ENCODE peak calls at places on chromosomes 4 and X, in nine cellular contexts. R is OCI-LY7, Z is astrocyte, E is GM12865, B is HCT116, O is AG10803, A is tibial nerve, I is fibroblast of the aortic adventitia, U is lower lobe of right lung. Q is an unnamed sample.
A peak's percentile ranks its signal among the peaks of the same experiment; 100 is the strongest.

GRCh38 chr4:167578906-167579305 is 344.6 kb upstream of the SPOCK3 start:
- DNase-seq in A (no peak), Z (no peak), O (no peak), I (no peak), U (no peak), R (peak; percentile 29), E (no peak), B (peak; percentile 13), Q (no peak)

GRCh38 chr4:142331646-142332045 is 514.5 kb downstream of the INPP4B start:
- DNase-seq in A (no peak), B (no peak), I (peak; percentile 57), Z (peak; percentile 72), R (no peak), O (peak; percentile 92), E (no peak), U (no peak), Q (no peak)

GRCh38 chr4:38889143-38889542 is 21.5 kb downstream of the FAM114A1 start:
- DNase-seq in A (no peak), E (peak; percentile 62), U (no peak), O (peak; percentile 82), R (no peak), Z (peak; percentile 93), B (peak; percentile 83), I (peak; percentile 84), Q (no peak)

GRCh38 chr4:13950491-13950890 is 323.0 kb upstream of the BOD1L1 start:
- DNase-seq in I (no peak), U (no peak), E (no peak), R (no peak), Z (no peak), A (no peak), O (no peak), B (no peak), Q (no peak)

GRCh38 chr4:188971125-188971524 is 831.9 kb downstream of the TRIML1 start:
- DNase-seq in I (no peak), B (peak; percentile 13), A (no peak), U (no peak), E (no peak), O (peak; percentile 14), R (peak; percentile 4), Z (peak; percentile 6), Q (no peak)

GRCh38 chr4:77481856-77482255 is 123.8 kb upstream of the CXCL13 start:
- DNase-seq in I (peak; percentile 19), A (no peak), O (peak; percentile 15), B (no peak), Z (peak; percentile 6), R (no peak), U (no peak), E (no peak), Q (no peak)

GRCh38 chr4:80711956-80712355 is 318.6 kb upstream of the BMP3 start:
- DNase-seq in B (no peak), R (no peak), U (no peak), A (no peak), I (no peak), Z (no peak), E (no peak), O (peak; percentile 26), Q (no peak)

GRCh38 chrX:111560801-111561200 is 49.4 kb downstream of the SERTM2 start:
- DNase-seq in I (no peak), E (no peak), A (no peak), Z (no peak), O (no peak), U (no peak), B (no peak), R (no peak), Q (no peak)

GRCh38 chr4:36824682-36825081 is 419.9 kb upstream of the NWD2 start:
- DNase-seq in E (peak; percentile 14), U (no peak), O (no peak), Z (no peak), I (no peak), R (peak; percentile 0), B (peak; percentile 24), A (no peak), Q (no peak)

GRCh38 chr4:167831853-167832252 is 260.5 kb upstream of the ANXA10 start:
- DNase-seq in I (peak; percentile 13), E (no peak), B (no peak), U (no peak), Z (no peak), O (no peak), A (no peak), R (no peak), Q (no peak)

GRCh38 chr4:143773998-143774898 is 73.8 kb upstream of the FREM3 start:
- DNase-seq in E (peak; percentile 78), A (no peak), O (peak; percentile 62), R (peak; percentile 68), Z (peak; percentile 24), I (peak; percentile 37), B (peak; percentile 58), U (peak; percentile 49), Q (peak; percentile 47)

GRCh38 chr4:158043971-158044618 is 128.7 kb downstream of the GASK1B start:
- DNase-seq in Z (no peak), B (no peak), I (no peak), R (no peak), E (no peak), O (no peak), U (no peak), A (no peak), Q (no peak)

GRCh38 chr4:80153800-80154546 is 43.3 kb upstream of the PRDM8 start:
- DNase-seq in B (no peak), R (no peak), A (no peak), E (no peak), Z (peak; percentile 28), O (peak; percentile 58), U (no peak), I (peak; percentile 68), Q (no peak)

GRCh38 chr4:1757836-1758235 is 35.3 kb upstream of the FGFR3 start:
- DNase-seq in A (no peak), O (no peak), E (no peak), B (no peak), R (no peak), U (no peak), Z (no peak), I (no peak), Q (no peak)

GRCh38 chr4:88350786-88351185 is 27.9 kb upstream of the HERC6 start:
- DNase-seq in I (no peak), E (no peak), R (no peak), A (no peak), Z (no peak), B (no peak), O (no peak), U (no peak), Q (no peak)

GRCh38 chrX:110983024-110983423 is 113.0 kb upstream of the PAK3 start:
- DNase-seq in U (no peak), I (no peak), R (no peak), B (no peak), A (no peak), Z (no peak), E (no peak), O (no peak), Q (no peak)

GRCh38 chrX:24148535-24149345 is 789 bp upstream of the ZFX start:
- DNase-seq in U (peak; percentile 49), O (peak; percentile 90), R (peak; percentile 43), B (no peak), A (no peak), E (no peak), I (peak; percentile 77), Z (peak; percentile 55), Q (no peak)

GRCh38 chr4:153222162-153222789 is 18.0 kb downstream of the TRIM2 start:
- DNase-seq in O (peak; percentile 81), E (peak; percentile 11), B (no peak), Z (peak; percentile 79), I (peak; percentile 84), R (no peak), U (no peak), A (peak; percentile 20), Q (no peak)

GRCh38 chr4:12679217-12679616 is 804.9 kb downstream of the RAB28 start:
- DNase-seq in R (peak; percentile 2), I (peak; percentile 3), U (no peak), Z (no peak), A (no peak), E (no peak), B (peak; percentile 2), O (no peak), Q (no peak)
- TF ChIP-seq CTCF in R (peak; percentile 65), I (peak; percentile 39), U (no peak), Z (peak; percentile 37), A (no peak), E (peak; percentile 32), B (peak; percentile 21), O (no peak), Q (peak; percentile 17)

GRCh38 chrX:135112096-135112729 is 8.1 kb downstream of the ETDB start:
- DNase-seq in E (peak; percentile 46), A (no peak), U (no peak), B (peak; percentile 32), Z (no peak), O (peak; percentile 17), R (peak; percentile 32), I (peak; percentile 46), Q (no peak)
- H3K4me3 ChIP-seq in E (no peak overlapping the region), A (no peak overlapping the region), U (no peak overlapping the region), B (no peak overlapping the region), Z (no peak overlapping the region), O (no peak overlapping the region), R (no peak overlapping the region), I (no peak overlapping the region), Q (no peak overlapping the region)

GRCh38 chr4:125316781-125317525 is 2.2 kb downstream of the FAT4 start:
- DNase-seq in O (peak; percentile 30), E (no peak), A (no peak), U (peak; percentile 55), B (no peak), Z (peak; percentile 18), R (no peak), I (peak; percentile 32), Q (no peak)
- TF ChIP-seq CTCF in O (no peak), E (no peak), A (no peak), U (peak; percentile 10), B (no peak), Z (peak; percentile 5), R (no peak), I (peak; percentile 3), Q (no peak)

DNA sequence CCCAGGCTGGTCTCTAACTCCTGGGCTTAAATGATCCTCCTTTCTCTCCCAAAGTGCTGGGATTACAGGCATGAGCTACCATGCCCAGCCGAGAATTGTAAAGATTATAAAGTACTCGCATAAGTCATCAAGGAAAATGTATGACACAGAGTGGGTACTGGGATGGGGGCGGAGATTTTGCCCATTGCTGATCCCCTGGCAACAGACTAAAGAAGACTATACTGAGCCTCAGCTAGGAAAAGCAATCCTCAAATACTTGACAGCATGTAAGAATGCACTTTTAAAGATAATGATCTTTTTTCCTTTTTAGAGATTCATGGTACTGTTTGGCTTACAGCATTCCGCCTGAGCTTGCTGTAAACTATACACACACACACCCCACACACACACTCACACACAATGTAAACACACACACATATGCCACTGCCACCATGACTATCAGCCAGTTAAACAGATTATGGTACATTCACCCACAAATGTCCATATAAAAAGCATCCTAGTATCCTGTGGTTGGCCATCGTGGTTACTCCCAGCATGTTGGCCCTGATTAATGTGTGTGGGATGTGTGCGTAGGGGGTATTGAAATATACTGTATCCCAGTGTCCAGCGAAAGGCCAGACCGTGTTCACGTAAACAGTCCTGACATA is 113.0 kb downstream of the AMELX start:
- DNase-seq in B (no peak), E (no peak), O (no peak), U (no peak), I (no peak), A (no peak), Z (peak; percentile 65), R (no peak), Q (no peak)
- H3K4me3 ChIP-seq in B (no peak overlapping the region), E (no peak overlapping the region), O (no peak overlapping the region), U (no peak overlapping the region), I (no peak overlapping the region), A (no peak overlapping the region), Z (no peak overlapping the region), R (no peak overlapping the region), Q (no peak overlapping the region)

Q was measured in GM12864.